ENCODE peak calls at places on chromosomes 6 and 20, in eight cellular contexts. H is left lung, N is thoracic aorta, W is substantia nigra, D is AG20443, S is left colon, Y is SW 1271, F is T-helper 17 cell. G is an unnamed sample.

GRCh38 chr20:53580376-53581111 is 13.1 kb downstream of the ZNF217 start:
- DNase-seq in H (no peak), N (no peak), W (no peak), D (no peak), S (no peak), Y (peak), F (no peak), G (no peak)

GRCh38 chr20:32508775-32509119 is 76.4 kb downstream of the NOL4L start:
- DNase-seq in H (peak), N (no peak), W (no peak), D (no peak), S (no peak), Y (no peak), F (no peak), G (no peak)

GRCh38 chr20:44137210-44137781 is 49.7 kb downstream of the JPH2 start:
- DNase-seq in H (no peak), N (no peak), W (no peak), D (peak), S (peak), Y (no peak), F (no peak), G (peak)

GRCh38 chr6:113089056-113089455 is 741.9 kb downstream of the RFPL4B start:
- DNase-seq in H (peak), N (no peak), W (no peak), D (no peak), S (no peak), Y (no peak), F (no peak), G (no peak)

GRCh38 chr6:49342410-49342809 is 120.6 kb downstream of the MMUT start:
- DNase-seq in H (no peak), N (no peak), W (no peak), D (no peak), S (no peak), Y (no peak), F (no peak), G (no peak)

GRCh38 chr6:164409309-164410009 is 899.9 kb downstream of the C6orf118 start:
- DNase-seq in H (no peak), N (no peak), W (no peak), D (no peak), S (no peak), Y (no peak), F (no peak), G (no peak)

GRCh38 chr6:64547594-64548268 is 912.1 kb downstream of the PHF3 start:
- DNase-seq in H (peak), N (no peak), W (no peak), D (no peak), S (no peak), Y (no peak), F (no peak), G (no peak)

GRCh38 chr6:34654061-34654460 is 42.5 kb downstream of the ILRUN start:
- DNase-seq in H (no peak), N (no peak), W (no peak), D (no peak), S (no peak), Y (no peak), F (no peak), G (no peak)

GRCh38 chr6:7260291-7261029 is 52.5 kb downstream of the SSR1 start:
- DNase-seq in H (no peak), N (no peak), W (no peak), D (no peak), S (no peak), Y (no peak), F (no peak), G (no peak)

GRCh38 chr6:75689576-75689975 is 59.5 kb upstream of the MYO6 start:
- DNase-seq in H (no peak), N (no peak), W (no peak), D (no peak), S (no peak), Y (no peak), F (no peak), G (no peak)

GRCh38 chr6:29011276-29011734 is 6.2 kb upstream of the ZNF311 start:
- DNase-seq in H (no peak), N (no peak), W (no peak), D (peak), S (peak), Y (no peak), F (peak), G (peak)

GRCh38 chr6:1039191-1039590 is 272.7 kb upstream of the FOXQ1 start:
- DNase-seq in H (no peak), N (no peak), W (no peak), D (no peak), S (peak), Y (no peak), F (no peak), G (no peak)

GRCh38 chr6:46974786-46975185 is 53.0 kb upstream of the ADGRF5 start:
- DNase-seq in H (no peak), N (no peak), W (no peak), D (no peak), S (no peak), Y (no peak), F (no peak), G (no peak)

GRCh38 chr6:31952140-31952805 is 6.4 kb downstream of the CFB start:
- DNase-seq in H (peak), N (no peak), W (peak), D (peak), S (no peak), Y (peak), F (no peak), G (peak)

GRCh38 chr6:88490865-88491264 is 324.7 kb upstream of the CNR1 start:
- DNase-seq in H (no peak), N (no peak), W (no peak), D (no peak), S (no peak), Y (no peak), F (no peak), G (no peak)

G was measured in AG08396.